ENCODE peak calls at places on chromosomes 4 and X, in eight cellular contexts. O is activated CD4-positive, alpha-beta T cell treated with anti-CD3 and anti-CD28 coated beads for 48 hours; T is Daoy; C is HS-27A; I is dermis microvascular lymphatic vessel endothelial cell; J is tibial nerve; R is SW 1271; H is activated effector memory CD4-positive, alpha-beta T cell treated with anti-CD3 and anti-CD28 coated beads, Interleukin-2, amount 50 U/mL, for 16 hours. X is an unnamed sample.

GRCh38 chr4:113784497-113785254 is 23.1 kb upstream of the CAMK2D start:
- DNase-seq in O (no peak), T (peak), C (peak), I (peak), J (no peak), R (no peak), H (no peak), X (no peak)

GRCh38 chrX:116657071-116657470 is 194.3 kb upstream of the CT83 start:
- DNase-seq in O (no peak), T (no peak), C (no peak), I (no peak), J (no peak), R (no peak), H (no peak), X (no peak)

GRCh38 chr4:25926473-25926872 is 12.5 kb downstream of the SMIM20 start:
- DNase-seq in O (peak), T (no peak), C (no peak), I (no peak), J (no peak), R (no peak), H (no peak), X (no peak)

GRCh38 chr4:4868506-4869379 is 9.3 kb downstream of the MSX1 start:
- DNase-seq in O (no peak), T (no peak), C (no peak), I (no peak), J (no peak), R (no peak), H (no peak), X (no peak)

GRCh38 chr4:127212701-127213100 is 420.1 kb upstream of the INTU start:
- DNase-seq in O (no peak), T (no peak), C (no peak), I (no peak), J (no peak), R (no peak), H (no peak), X (no peak)

GRCh38 chr4:89821612-89822011 is 15.3 kb downstream of the SNCA start:
- DNase-seq in O (no peak), T (no peak), C (no peak), I (no peak), J (no peak), R (no peak), H (no peak), X (no peak)

GRCh38 chrX:47595701-47596655 is 13.7 kb downstream of the TIMP1 start:
- DNase-seq in O (no peak), T (no peak), C (no peak), I (peak), J (no peak), R (no peak), H (no peak), X (no peak)

GRCh38 chr4:7651461-7651921 is 216.8 kb upstream of the PSAPL1 start:
- DNase-seq in O (no peak), T (peak), C (no peak), I (no peak), J (peak), R (no peak), H (no peak), X (no peak)

GRCh38 chr4:184902550-184902949 is 76.8 kb upstream of the ACSL1 start:
- DNase-seq in O (no peak), T (no peak), C (no peak), I (no peak), J (no peak), R (no peak), H (no peak), X (no peak)

GRCh38 chrX:68332156-68332823 is 101.0 kb downstream of the OPHN1 start:
- DNase-seq in O (no peak), T (no peak), C (no peak), I (no peak), J (no peak), R (no peak), H (no peak), X (no peak)

GRCh38 chr4:36178489-36178888 is 65.8 kb downstream of the ARAP2 start:
- DNase-seq in O (no peak), T (no peak), C (no peak), I (no peak), J (no peak), R (no peak), H (no peak), X (no peak)

GRCh38 chr4:112888617-112889016 is 160.8 kb upstream of the ANK2 start:
- DNase-seq in O (no peak), T (no peak), C (no peak), I (no peak), J (no peak), R (no peak), H (no peak), X (no peak)

GRCh38 chr4:52873191-52873590 is 11.1 kb downstream of the RASL11B start:
- DNase-seq in O (no peak), T (no peak), C (no peak), I (peak), J (no peak), R (no peak), H (no peak), X (no peak)

GRCh38 chr4:58166496-58166895 is 1056.3 kb upstream of the IGFBP7 start:
- DNase-seq in O (no peak), T (no peak), C (no peak), I (no peak), J (no peak), R (no peak), H (no peak), X (no peak)

GRCh38 chrX:68355629-68355920 is 77.7 kb downstream of the OPHN1 start:
- DNase-seq in O (no peak), T (no peak), C (no peak), I (no peak), J (no peak), R (no peak), H (no peak), X (no peak)

GRCh38 chrX:65534450-65535292 is at the start of gene LAS1L:
- DNase-seq in O (peak), T (peak), C (peak), I (peak), J (peak), R (peak), H (peak), X (peak)

GRCh38 chrX:6505960-6506359 is 29.0 kb downstream of the VCX3A start:
- DNase-seq in O (no peak), T (no peak), C (no peak), I (no peak), J (no peak), R (no peak), H (no peak), X (no peak)

GRCh38 chrX:21840199-21840557 is 761 bp downstream of the MBTPS2 start:
- DNase-seq in O (peak), T (no peak), C (no peak), I (no peak), J (no peak), R (no peak), H (peak), X (no peak)